ENCODE peak calls at places on chromosomes 5 and 9, in four cellular contexts. N is CD14-positive monocyte; X is stimulated activated CD4-positive, alpha-beta T cell treated with anti-CD3 and anti-CD28 coated beads, Interleukin-4, amount 100 ng/mL, for 48 hours; H is HT1080. V is an unnamed sample.
A peak's percentile ranks its signal among the peaks of the same experiment; 100 is the strongest.

GRCh38 chr5:169650701-169651331 is 13.7 kb downstream of the DOCK2 start:
- DNase-seq in N (no peak), X (no peak), H (peak; percentile 81), V (no peak)

GRCh38 chr9:129751841-129752801 is 721 bp downstream of the PTGES start:
- DNase-seq in N (no peak), H (no peak), X (no peak), V (no peak)

GRCh38 chr9:133605856-133606721 is 3.1 kb downstream of the FAM163B start:
- DNase-seq in N (no peak), X (no peak), H (no peak), V (no peak)

GRCh38 chr9:107455461-107456155 is 34.0 kb downstream of the KLF4 start:
- DNase-seq in X (no peak), N (no peak), H (no peak), V (no peak)

GRCh38 chr9:124776952-124777645 is at the start of gene OLFML2A:
- DNase-seq in X (no peak), N (no peak), H (no peak), V (peak; percentile 63)

GRCh38 chr9:109013678-109014145 is 413 bp upstream of the CTNNAL1 start:
- DNase-seq in H (peak; percentile 59), X (no peak), N (no peak), V (no peak)

GRCh38 chr5:158979749-158980521 is 119.8 kb downstream of the EBF1 start:
- DNase-seq in N (no peak), X (no peak), H (peak; percentile 39), V (no peak)

GRCh38 chr9:37602817-37603216 is 10.4 kb upstream of the TOMM5 start:
- DNase-seq in X (no peak), N (no peak), H (no peak), V (peak; percentile 69)

GRCh38 chr5:172897691-172898512 is 61.3 kb upstream of the RPL26L1 start:
- DNase-seq in H (peak; percentile 96), X (no peak), N (no peak), V (peak; percentile 64)

GRCh38 chr9:116494815-116495634 is 192.1 kb upstream of the TRIM32 start:
- DNase-seq in N (no peak), X (peak; percentile 17), H (no peak), V (peak; percentile 49)

GRCh38 chr5:173538018-173538417 is 78.4 kb downstream of the BOD1 start:
- DNase-seq in N (no peak), X (no peak), H (no peak), V (no peak)

GRCh38 chr9:121876212-121876611 is 216.9 kb downstream of the TTLL11 start:
- DNase-seq in H (no peak), N (no peak), X (no peak), V (no peak)

GRCh38 chr9:136403538-136403914 is 3.6 kb upstream of the SNAPC4 start:
- DNase-seq in X (peak; percentile 68), N (no peak), H (no peak), V (no peak)

GRCh38 chr9:14497476-14497875 is 183.5 kb upstream of the NFIB start:
- DNase-seq in H (no peak), N (no peak), X (no peak), V (no peak)

GRCh38 chr9:69619233-69619632 is 52.9 kb downstream of the APBA1 start:
- DNase-seq in N (no peak), H (no peak), X (no peak), V (no peak)

GRCh38 chr5:170436335-170436734 is 47.2 kb upstream of the KCNMB1 start:
- DNase-seq in H (no peak), X (no peak), N (no peak), V (no peak)

GRCh38 chr5:168342151-168342825 is 50.8 kb downstream of the WWC1 start:
- DNase-seq in H (peak; percentile 72), X (no peak), N (no peak), V (no peak)